ENCODE peak calls at places on chromosome 18, in seven cellular contexts. A, N, T, Y, C, H and J are unnamed samples.

GRCh38 chr18:4524096-4524495 is 69.0 kb upstream of the DLGAP1 start:
- DNase-seq in A (no peak), N (no peak), T (no peak), Y (no peak), C (no peak), H (no peak), J (no peak)

GRCh38 chr18:59547691-59548182 is 149.5 kb downstream of the CCBE1 start:
- DNase-seq in A (peak; percentile 90), N (peak; percentile 61), T (no peak), Y (no peak), C (peak; percentile 72), H (no peak), J (peak; percentile 7)

GRCh38 chr18:13252696-13253410 is 34.3 kb downstream of the LDLRAD4 start:
- DNase-seq in A (no peak), N (no peak), T (no peak), Y (no peak), C (no peak), H (no peak), J (no peak)

GRCh38 chr18:77088977-77089795 is 43.4 kb downstream of the MBP start:
- DNase-seq in A (no peak), N (no peak), T (no peak), Y (no peak), C (no peak), H (no peak), J (no peak)

GRCh38 chr18:31149351-31149750 is 13.3 kb downstream of the DSC1 start:
- DNase-seq in A (no peak), N (no peak), T (no peak), Y (no peak), C (no peak), H (no peak), J (no peak)

GRCh38 chr18:51135361-51135760 is 62.1 kb downstream of the MEX3C start:
- DNase-seq in A (peak; percentile 78), N (peak; percentile 32), T (no peak), Y (no peak), C (no peak), H (no peak), J (no peak)

GRCh38 chr18:34866739-34867138 is 156.6 kb downstream of the DTNA start:
- DNase-seq in A (no peak), N (no peak), T (no peak), Y (no peak), C (no peak), H (no peak), J (no peak)

GRCh38 chr18:79672490-79673276 is 6.9 kb upstream of the CTDP1 start:
- DNase-seq in A (no peak), N (no peak), T (no peak), Y (no peak), C (no peak), H (no peak), J (no peak)

GRCh38 chr18:12726774-12727550 is 24.1 kb downstream of the PSMG2 start:
- DNase-seq in A (peak; percentile 66), N (peak; percentile 69), T (no peak), Y (peak; percentile 31), C (peak; percentile 30), H (peak; percentile 88), J (peak; percentile 16)

GRCh38 chr18:10523544-10523943 is 2.3 kb upstream of the NAPG start:
- DNase-seq in A (no peak), N (no peak), T (no peak), Y (no peak), C (no peak), H (no peak), J (no peak)

GRCh38 chr18:29962579-29962978 is 1080.0 kb downstream of the DSC3 start:
- DNase-seq in A (no peak), N (no peak), T (no peak), Y (no peak), C (no peak), H (no peak), J (no peak)

GRCh38 chr18:58541137-58541788 is 87.6 kb downstream of the ALPK2 start:
- DNase-seq in A (peak; percentile 11), N (no peak), T (no peak), Y (no peak), C (no peak), H (no peak), J (no peak)

GRCh38 chr18:48074929-48075706 is 144.7 kb upstream of the SMAD2 start:
- DNase-seq in A (no peak), N (no peak), T (no peak), Y (no peak), C (no peak), H (no peak), J (no peak)

GRCh38 chr18:48785091-48785614 is 165.6 kb downstream of the SMAD7 start:
- DNase-seq in A (no peak), N (no peak), T (no peak), Y (peak; percentile 94), C (no peak), H (no peak), J (no peak)

GRCh38 chr18:50190926-50191325 is 4.0 kb downstream of the MYO5B start:
- DNase-seq in A (no peak), N (no peak), T (no peak), Y (no peak), C (no peak), H (no peak), J (no peak)

GRCh38 chr18:3014501-3015202 is 1.7 kb upstream of the LPIN2 start:
- DNase-seq in A (no peak), N (no peak), T (no peak), Y (no peak), C (no peak), H (no peak), J (no peak)

GRCh38 chr18:34990571-34990970 is 50.6 kb upstream of the MAPRE2 start:
- DNase-seq in A (peak; percentile 59), N (no peak), T (no peak), Y (no peak), C (no peak), H (no peak), J (no peak)

GRCh38 chr18:47679864-47680263 is 250.6 kb downstream of the SMAD2 start:
- DNase-seq in A (no peak), N (no peak), T (no peak), Y (peak; percentile 19), C (no peak), H (no peak), J (no peak)

GRCh38 chr18:10010611-10011015 is 96.8 kb downstream of the VAPA start:
- DNase-seq in A (peak; percentile 92), N (peak; percentile 70), T (no peak), Y (no peak), C (no peak), H (no peak), J (no peak)

GRCh38 chr18:62365420-62365819 is 40.3 kb downstream of the TNFRSF11A start:
- DNase-seq in A (no peak), N (no peak), T (no peak), Y (no peak), C (no peak), H (no peak), J (no peak)

GRCh38 chr18:79857082-79857661 is 59.4 kb downstream of the KCNG2 start:
- DNase-seq in A (no peak), N (peak; percentile 40), T (no peak), Y (no peak), C (peak; percentile 20), H (no peak), J (no peak)

GRCh38 chr18:72161686-72162085 is 382.5 kb downstream of the CBLN2 start:
- DNase-seq in A (no peak), N (no peak), T (no peak), Y (no peak), C (no peak), H (no peak), J (no peak)

GRCh38 chr18:60075477-60075876 is 175.7 kb downstream of the PMAIP1 start:
- DNase-seq in A (no peak), N (no peak), T (no peak), Y (no peak), C (no peak), H (no peak), J (no peak)

GRCh38 chr18:58411323-58411722 is 217.6 kb downstream of the ALPK2 start:
- DNase-seq in A (no peak), N (no peak), T (no peak), Y (no peak), C (no peak), H (no peak), J (no peak)

GRCh38 chr18:79875931-79876461 is 75.5 kb downstream of the SLC66A2 start:
- DNase-seq in A (no peak), N (no peak), T (no peak), Y (no peak), C (no peak), H (no peak), J (no peak)

GRCh38 chr18:70258243-70258642 is 30.6 kb upstream of the SOCS6 start:
- DNase-seq in A (no peak), N (no peak), T (no peak), Y (no peak), C (no peak), H (no peak), J (no peak)

GRCh38 chr18:79951545-79952456 is at the start of gene SLC66A2:
- DNase-seq in A (peak; percentile 78), N (peak; percentile 91), T (peak; percentile 97), Y (no peak), C (no peak), H (peak; percentile 90), J (no peak)

GRCh38 chr18:26407721-26408601 is 140.4 kb downstream of the KCTD1 start:
- DNase-seq in A (no peak), N (no peak), T (no peak), Y (no peak), C (no peak), H (no peak), J (no peak)

GRCh38 chr18:78242796-78243195 is 736.8 kb upstream of the SALL3 start:
- DNase-seq in A (no peak), N (no peak), T (no peak), Y (no peak), C (no peak), H (no peak), J (no peak)

GRCh38 chr18:3074094-3074493 is 61.1 kb upstream of the LPIN2 start:
- DNase-seq in A (no peak), N (no peak), T (no peak), Y (no peak), C (no peak), H (no peak), J (no peak)

GRCh38 chr18:8046421-8046820 is 479.3 kb downstream of the PTPRM start:
- DNase-seq in A (no peak), N (no peak), T (no peak), Y (no peak), C (no peak), H (no peak), J (no peak)

GRCh38 chr18:56565596-56566355 is 72.6 kb downstream of the TXNL1 start:
- DNase-seq in A (peak; percentile 79), N (peak; percentile 76), T (no peak), Y (no peak), C (no peak), H (no peak), J (no peak)

GRCh38 chr18:50469380-50469781 is 90.5 kb upstream of the MAPK4 start:
- DNase-seq in A (no peak), N (no peak), T (no peak), Y (no peak), C (no peak), H (no peak), J (no peak)

GRCh38 chr18:475202-475624 is 25.3 kb downstream of the COLEC12 start:
- DNase-seq in A (peak; percentile 53), N (peak; percentile 34), T (no peak), Y (no peak), C (no peak), H (no peak), J (no peak)